ENCODE peak calls at places on chromosomes 7 and 10, in nine cellular contexts. U is stomach, J is transverse colon, T is GM12892, P is spleen, Y is GM12891, O is HCT116, Z is endothelial cell of umbilical vein, N is HepG2. C is an unnamed sample.

GRCh38 chr10:106111241-106111640 is 1053.3 kb downstream of the SORCS1 start:
- DNase-seq in U (no peak), J (no peak), T (no peak), P (no peak), Y (no peak), O (no peak), Z (no peak), N (no peak), C (no peak)

GRCh38 chr7:151251328-151251925 is 2.9 kb upstream of the SMARCD3 start:
- DNase-seq in U (peak), J (peak), T (no peak), P (no peak), Y (no peak), O (no peak), Z (peak), N (no peak), C (no peak)

GRCh38 chr7:158975526-158976467 is 119.4 kb downstream of the DYNC2I1 start:
- DNase-seq in U (no peak), J (peak), T (no peak), P (no peak), Y (no peak), O (no peak), Z (no peak), N (peak), C (no peak)

GRCh38 chr10:100637785-100638184 is 102.0 kb downstream of the HIF1AN start:
- DNase-seq in U (no peak), J (no peak), T (no peak), P (no peak), Y (no peak), O (peak), Z (peak), N (peak), C (no peak)

GRCh38 chr7:146875222-146875785 is 758.7 kb downstream of the CNTNAP2 start:
- DNase-seq in U (no peak), J (no peak), T (no peak), P (no peak), Y (no peak), O (no peak), Z (no peak), N (no peak), C (no peak)

GRCh38 chr7:22651534-22652243 is 75.3 kb upstream of the IL6 start:
- DNase-seq in U (no peak), J (no peak), T (no peak), P (no peak), Y (no peak), O (no peak), Z (peak), N (no peak), C (no peak)

GRCh38 chr7:16688249-16688648 is 42.3 kb downstream of the BZW2 start:
- DNase-seq in U (no peak), J (no peak), T (no peak), P (no peak), Y (no peak), O (peak), Z (no peak), N (no peak), C (no peak)

GRCh38 chr10:119509909-119510451 is 32.5 kb downstream of the RGS10 start:
- DNase-seq in U (peak), J (peak), T (no peak), P (peak), Y (no peak), O (no peak), Z (no peak), N (no peak), C (no peak)

GRCh38 chr7:94397721-94398120 is 3.0 kb downstream of the COL1A2 start:
- DNase-seq in U (no peak), J (no peak), T (no peak), P (no peak), Y (no peak), O (no peak), Z (no peak), N (no peak), C (no peak)

GRCh38 chr10:47312663-47312995 is 9.6 kb upstream of the GDF2 start:
- DNase-seq in U (no peak), J (no peak), T (no peak), P (no peak), Y (no peak), O (no peak), Z (no peak), N (no peak), C (no peak)

GRCh38 chr10:47311193-47311899 is 10.9 kb upstream of the GDF2 start:
- DNase-seq in U (peak), J (peak), T (no peak), P (peak), Y (no peak), O (no peak), Z (no peak), N (no peak), C (no peak)

GRCh38 chr10:47310090-47310505 is 10.1 kb downstream of the GDF10 start:
- DNase-seq in U (no peak), J (no peak), T (no peak), P (peak), Y (no peak), O (no peak), Z (no peak), N (no peak), C (no peak)

GRCh38 chr10:47314416-47314970 is 7.8 kb upstream of the GDF2 start:
- DNase-seq in U (no peak), J (no peak), T (no peak), P (no peak), Y (no peak), O (no peak), Z (no peak), N (no peak), C (no peak)

DNA sequence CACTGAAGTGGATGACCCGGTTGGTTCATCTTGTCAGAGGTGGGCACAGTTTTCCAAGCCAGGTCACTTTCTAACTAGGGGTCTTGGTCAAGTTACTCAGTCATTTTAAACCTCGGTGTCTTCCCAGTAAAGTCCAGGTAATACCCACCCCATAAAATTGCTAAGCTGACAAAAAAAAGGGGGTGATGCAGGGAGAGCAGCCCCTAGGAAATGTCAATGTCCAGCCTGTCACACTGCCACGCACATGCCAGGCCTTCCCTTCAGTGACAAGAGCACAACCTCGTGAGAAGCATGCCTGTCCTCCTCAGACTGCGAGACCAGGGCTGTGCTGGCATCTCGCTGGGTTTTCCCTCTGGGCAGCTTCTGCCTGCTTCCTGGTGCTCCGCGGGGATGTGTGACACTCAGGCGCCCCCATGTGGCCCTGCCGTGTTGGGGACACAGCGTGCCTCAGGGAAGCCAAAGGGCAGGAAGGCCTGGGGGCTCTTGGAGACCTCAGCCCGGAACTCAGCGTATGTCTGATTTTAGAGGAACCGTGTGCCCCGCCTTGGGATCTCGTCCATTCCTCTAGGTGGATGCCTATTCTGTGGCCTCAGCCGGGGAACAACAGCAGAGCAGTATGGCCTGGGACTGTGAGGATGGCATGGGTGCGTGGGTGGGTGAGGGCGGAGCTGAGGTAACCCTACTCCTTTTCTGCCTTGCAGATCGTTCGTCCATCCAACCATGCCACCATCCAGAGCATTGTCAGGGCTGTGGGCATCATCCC is 10.2 kb upstream of the GDF2 start:
- DNase-seq in U (peak), J (peak), T (peak), P (peak), Y (peak), O (peak), Z (peak), N (peak), C (no peak)
- TF ChIP-seq POLR2A in U (no peak), J (no peak), T (no peak), P (no peak), Y (no peak), O (no peak), Z (no peak), N (no peak), C (no peak)

DNA sequence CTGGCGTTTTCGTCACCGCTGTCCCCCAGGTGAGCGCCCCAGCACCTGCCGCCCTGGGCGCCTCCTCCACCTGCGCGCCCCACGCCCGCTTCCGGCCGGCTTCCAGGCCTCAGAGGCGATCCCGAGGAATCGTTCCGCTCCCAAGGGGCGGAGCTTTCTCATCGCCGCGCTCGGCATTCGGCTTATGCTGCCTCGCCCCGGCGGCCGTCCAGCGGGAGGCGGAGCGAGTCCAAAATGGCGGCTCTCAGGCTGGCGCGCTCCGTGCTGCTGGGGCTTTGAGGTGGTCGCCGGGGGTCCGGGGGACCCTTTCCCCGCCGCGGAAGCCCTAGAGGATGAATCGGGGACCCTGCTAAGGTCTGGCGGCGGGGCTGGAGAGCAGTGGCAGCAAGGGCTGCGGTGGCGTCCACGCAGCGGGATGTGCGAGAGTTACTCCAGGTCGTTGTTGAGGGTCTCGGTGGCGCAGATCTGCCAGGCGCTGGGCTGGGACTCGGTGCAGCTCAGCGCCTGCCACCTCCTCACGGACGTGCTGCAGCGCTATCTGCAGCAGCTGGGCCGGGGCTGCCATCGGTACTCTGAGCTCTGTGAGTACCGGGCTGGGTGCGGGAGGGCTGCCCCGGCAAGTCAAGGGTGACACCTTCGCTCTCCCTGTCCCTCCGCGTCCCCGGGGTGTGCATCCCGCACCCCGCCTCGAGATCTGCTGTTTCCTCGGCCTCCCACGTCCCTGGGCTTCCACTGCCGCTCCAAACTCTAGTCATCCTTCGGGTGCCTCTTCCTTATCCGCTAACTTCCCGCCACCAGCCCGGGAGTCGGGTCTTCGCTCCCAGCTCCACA is at the start of gene TAF3:
- DNase-seq in U (peak), J (peak), T (peak), P (peak), Y (peak), O (peak), Z (peak), N (peak), C (no peak)
- TF ChIP-seq POLR2AphosphoS5 in U (peak), J (peak), T (peak), P (peak), Y (peak), O (peak), Z (peak), N (peak), C (peak)

GRCh38 chr7:90224204-90224603 is 12.7 kb downstream of the STEAP2 start:
- DNase-seq in U (no peak), J (no peak), T (no peak), P (no peak), Y (no peak), O (no peak), Z (no peak), N (no peak), C (no peak)
- TF ChIP-seq POLR2A in U (no peak), J (no peak), T (no peak), P (no peak), Y (no peak), O (no peak), Z (no peak), N (no peak), C (no peak)

GRCh38 chr7:80136276-80137045 is 1.8 kb downstream of the GNAI1 start:
- DNase-seq in U (no peak), J (no peak), T (no peak), P (no peak), Y (no peak), O (no peak), Z (peak), N (no peak), C (no peak)

GRCh38 chr7:80135306-80136104 is 874 bp downstream of the GNAI1 start:
- DNase-seq in U (no peak), J (peak), T (peak), P (no peak), Y (no peak), O (no peak), Z (no peak), N (no peak), C (no peak)

GRCh38 chr7:80133361-80134104 is 1.1 kb upstream of the GNAI1 start:
- DNase-seq in U (no peak), J (peak), T (no peak), P (no peak), Y (no peak), O (no peak), Z (peak), N (peak), C (no peak)

GRCh38 chr7:80134105-80134535 is 511 bp upstream of the GNAI1 start:
- DNase-seq in U (no peak), J (no peak), T (no peak), P (no peak), Y (no peak), O (no peak), Z (peak), N (no peak), C (no peak)

GRCh38 chr7:80134536-80135305 is at the start of gene GNAI1:
- DNase-seq in U (peak), J (peak), T (no peak), P (peak), Y (no peak), O (peak), Z (peak), N (peak), C (no peak)
- TF ChIP-seq POLR2AphosphoS5 in U (no peak), J (peak), T (no peak), P (peak), Y (no peak), O (peak), Z (peak), N (no peak), C (peak)

DNA sequence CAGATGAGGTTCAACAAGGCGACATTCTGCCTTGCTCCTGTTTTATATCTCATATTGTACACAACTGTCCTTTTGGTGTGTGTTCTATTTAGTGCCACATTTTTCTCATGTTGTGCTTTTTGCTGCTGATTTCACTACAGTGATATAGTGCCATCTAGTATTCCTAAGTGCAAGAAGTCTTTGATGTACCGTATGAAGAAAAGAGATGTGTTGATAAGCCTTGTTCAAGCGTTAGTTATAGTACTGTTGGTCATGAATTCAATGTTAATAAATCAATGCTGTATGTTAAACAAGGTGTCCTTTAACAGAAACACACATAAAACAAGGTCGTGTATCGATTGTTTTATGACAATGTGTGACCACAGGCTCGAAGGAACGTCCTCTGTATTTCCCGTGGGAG is 939.4 kb downstream of the GATA3 start:
- DNase-seq in U (no peak), J (no peak), T (no peak), P (no peak), Y (no peak), O (no peak), Z (no peak), N (no peak), C (no peak)
- TF ChIP-seq POLR2A in U (no peak), J (no peak), T (no peak), P (no peak), Y (no peak), O (no peak), Z (no peak), N (no peak), C (no peak)

GRCh38 chr7:76291346-76292205 is 10.9 kb upstream of the HSPB1 start:
- DNase-seq in U (peak), J (peak), T (peak), P (peak), Y (peak), O (peak), Z (peak), N (peak), C (peak)

GRCh38 chr7:76294344-76295024 is 8.0 kb upstream of the HSPB1 start:
- DNase-seq in U (peak), J (peak), T (no peak), P (peak), Y (no peak), O (peak), Z (peak), N (peak), C (peak)

GRCh38 chr7:76292206-76292573 is 10.3 kb upstream of the HSPB1 start:
- DNase-seq in U (no peak), J (no peak), T (no peak), P (no peak), Y (no peak), O (no peak), Z (peak), N (peak), C (no peak)

GRCh38 chr7:76296743-76297740 is 5.4 kb upstream of the HSPB1 start:
- DNase-seq in U (peak), J (peak), T (no peak), P (no peak), Y (no peak), O (no peak), Z (no peak), N (peak), C (no peak)

DNA sequence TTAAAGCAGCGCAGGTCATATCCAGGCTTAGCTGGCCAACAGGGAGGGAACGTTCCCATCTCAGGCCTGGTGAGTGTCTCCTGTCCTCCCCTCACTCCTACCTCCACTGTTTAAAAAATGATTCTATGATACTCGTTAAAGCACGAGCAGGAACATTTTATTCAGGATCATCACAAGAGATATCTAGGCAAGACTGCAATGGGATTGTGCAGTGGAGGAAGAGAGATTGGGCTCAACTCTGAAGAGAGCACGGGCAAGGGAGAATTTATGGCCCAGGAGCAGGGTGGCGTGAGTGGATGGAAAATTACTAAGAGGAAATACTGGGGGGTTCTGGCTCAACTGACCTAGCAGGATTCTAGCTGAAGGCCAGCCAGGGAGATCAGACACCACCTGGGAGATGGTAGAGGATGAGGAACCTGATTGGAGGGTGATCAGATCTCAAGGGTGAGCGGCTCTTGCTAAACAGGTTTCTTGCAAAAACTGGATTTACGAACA is 9.0 kb upstream of the HSPB1 start:
- DNase-seq in U (no peak), J (no peak), T (no peak), P (no peak), Y (no peak), O (no peak), Z (peak), N (no peak), C (no peak)
- TF ChIP-seq POLR2AphosphoS5 in U (peak), J (peak), T (no peak), P (no peak), Y (no peak), O (no peak), Z (no peak), N (no peak), C (no peak)

GRCh38 chr7:116588225-116588624 is 63.4 kb downstream of the CAV1 start:
- DNase-seq in U (no peak), J (no peak), T (no peak), P (peak), Y (no peak), O (no peak), Z (peak), N (no peak), C (no peak)
- TF ChIP-seq POLR2A in U (no peak), J (no peak), T (no peak), P (no peak), Y (no peak), O (no peak), Z (no peak), N (no peak), C (no peak)

DNA sequence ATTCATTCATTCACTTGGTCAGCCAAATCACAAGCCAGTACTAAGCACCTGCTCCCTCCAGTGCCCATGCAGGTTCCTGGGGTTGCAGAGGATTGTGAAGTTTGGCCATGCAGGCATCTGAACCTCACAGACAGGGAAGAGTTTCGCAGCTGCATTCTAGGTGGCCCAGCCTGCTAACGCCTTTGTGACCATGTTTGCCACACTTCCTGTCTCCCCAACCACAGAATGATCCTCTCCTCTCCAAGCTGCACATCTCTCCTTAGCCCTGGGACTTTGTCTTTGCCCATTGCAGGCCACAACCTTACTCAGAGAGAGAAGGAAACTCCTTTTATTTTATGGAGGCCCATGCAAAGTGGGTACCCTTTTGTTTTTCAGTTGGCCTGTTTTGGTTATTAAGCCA is 31.8 kb downstream of the EPDR1 start:
- DNase-seq in U (no peak), J (no peak), T (no peak), P (no peak), Y (no peak), O (no peak), Z (no peak), N (no peak), C (no peak)
- TF ChIP-seq POLR2AphosphoS5 in U (no peak), J (no peak), T (no peak), P (no peak), Y (no peak), O (no peak), Z (no peak), N (no peak), C (no peak)

DNA sequence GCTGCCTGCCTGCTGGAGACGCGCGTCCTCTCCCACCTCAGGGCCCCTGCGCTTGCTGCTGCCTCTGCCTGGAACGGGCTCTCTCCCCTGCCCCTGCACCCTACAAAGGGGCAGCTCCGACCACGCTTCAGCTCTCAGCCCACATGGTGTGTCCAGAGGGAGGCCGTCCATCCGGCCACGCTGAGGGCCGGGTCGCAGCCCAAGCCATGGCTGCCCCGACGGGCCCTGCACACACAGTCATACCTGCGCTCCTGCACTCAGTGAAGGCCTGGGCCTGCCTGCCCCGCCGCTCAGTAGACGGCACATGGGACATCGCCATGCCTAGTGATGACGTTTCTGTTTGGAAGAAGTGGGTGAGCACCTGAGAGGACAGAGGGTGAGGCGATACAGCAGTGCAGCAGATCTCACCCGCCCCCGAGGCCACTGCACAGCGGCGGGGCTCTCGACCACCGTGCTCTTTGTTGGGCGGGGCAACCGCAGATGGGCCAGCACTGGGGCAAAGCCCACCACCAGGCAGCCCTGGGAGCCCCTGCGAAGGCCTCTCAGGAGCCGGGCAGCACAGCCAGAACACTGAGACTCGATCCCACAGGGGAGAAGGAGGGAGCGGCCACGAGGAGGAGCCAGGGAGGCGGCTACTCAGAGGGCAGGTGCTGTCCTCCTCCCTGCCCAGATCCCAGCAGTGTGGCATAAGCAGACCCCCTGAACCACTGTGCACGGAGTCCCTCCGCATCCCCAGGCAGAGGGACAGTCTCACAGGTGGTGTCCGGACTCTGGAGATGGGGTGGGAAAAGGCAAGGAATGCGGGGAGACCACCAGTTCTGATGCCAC is 129.5 kb downstream of the MAD1L1 start:
- DNase-seq in U (no peak), J (no peak), T (no peak), P (no peak), Y (no peak), O (no peak), Z (no peak), N (no peak), C (no peak)
- TF ChIP-seq POLR2A in U (no peak), J (no peak), T (no peak), P (no peak), Y (no peak), O (no peak), Z (no peak), N (no peak), C (no peak)

GRCh38 chr7:139114585-139114984 is 5.1 kb upstream of the ZC3HAV1 start:
- DNase-seq in U (no peak), J (no peak), T (no peak), P (no peak), Y (no peak), O (no peak), Z (no peak), N (no peak), C (peak)
- TF ChIP-seq POLR2AphosphoS5 in U (no peak), J (no peak), T (no peak), P (no peak), Y (no peak), O (no peak), Z (no peak), N (no peak), C (no peak)

C was measured in vagina.